ENCODE peak calls at places on chromosome 9, in four cellular contexts. One of them, this sample, is unnamed.

GRCh38 chr9:20558609-20559016 is 63.7 kb downstream of the MLLT3 start:
- DNase-seq in HS-5: peak
- DNase-seq in HEK293T: no peak
- DNase-seq in right cardiac atrium: no peak
- DNase-seq in this sample: no peak

GRCh38 chr9:16143947-16144890 is 591.4 kb downstream of the CCDC171 start:
- DNase-seq in HS-5: no peak
- DNase-seq in HEK293T: no peak
- DNase-seq in right cardiac atrium: no peak
- DNase-seq in this sample: no peak

GRCh38 chr9:37410969-37411785 is 11.3 kb upstream of the GRHPR start:
- DNase-seq in HS-5: no peak
- DNase-seq in HEK293T: no peak
- DNase-seq in right cardiac atrium: peak
- DNase-seq in this sample: no peak

GRCh38 chr9:120893917-120894316 is 16.9 kb upstream of the PHF19 start:
- DNase-seq in HS-5: no peak
- DNase-seq in HEK293T: no peak
- DNase-seq in right cardiac atrium: no peak
- DNase-seq in this sample: no peak

GRCh38 chr9:127910613-127911205 is 6.1 kb downstream of the ST6GALNAC4 start:
- DNase-seq in HS-5: no peak
- DNase-seq in HEK293T: no peak
- DNase-seq in right cardiac atrium: peak
- DNase-seq in this sample: no peak

GRCh38 chr9:5481744-5482027 is 28.6 kb upstream of the PDCD1LG2 start:
- DNase-seq in HS-5: no peak
- DNase-seq in HEK293T: no peak
- DNase-seq in right cardiac atrium: no peak
- DNase-seq in this sample: no peak

GRCh38 chr9:95635986-95636600 is 119.3 kb upstream of the PTCH1 start:
- DNase-seq in HS-5: no peak
- DNase-seq in HEK293T: no peak
- DNase-seq in right cardiac atrium: no peak
- DNase-seq in this sample: no peak

GRCh38 chr9:131409458-131409992 is 15.6 kb downstream of the PRRC2B start:
- DNase-seq in HS-5: no peak
- DNase-seq in HEK293T: no peak
- DNase-seq in right cardiac atrium: no peak
- DNase-seq in this sample: no peak

GRCh38 chr9:113454914-113455761 is 8.4 kb upstream of the RGS3 start:
- DNase-seq in HS-5: peak
- DNase-seq in HEK293T: peak
- DNase-seq in right cardiac atrium: peak
- DNase-seq in this sample: no peak